ENCODE peak calls at places on chromosome X, in nine cellular contexts. H, C, K, V, R, X, B, P and L are unnamed samples.

GRCh38 chrX:16212436-16212835 is 45.2 kb downstream of the MAGEB17 start:
- DNase-seq in H (peak; percentile 34), C (no peak), K (no peak), V (peak; percentile 7), R (no peak), X (peak; percentile 27), B (no peak), P (no peak), L (peak; percentile 19)

GRCh38 chrX:150508461-150509367 is 59.7 kb upstream of the MTM1 start:
- DNase-seq in H (peak; percentile 10), C (no peak), K (peak; percentile 65), V (no peak), R (peak; percentile 43), X (no peak), B (no peak), P (no peak), L (peak; percentile 75)

GRCh38 chrX:37361596-37361995 is 12.4 kb downstream of the PRRG1 start:
- DNase-seq in H (peak; percentile 14), C (no peak), K (no peak), V (no peak), R (no peak), X (no peak), B (peak; percentile 23), P (no peak), L (no peak)

GRCh38 chrX:13550346-13550745 is 19.1 kb upstream of the EGFL6 start:
- DNase-seq in H (no peak), C (no peak), K (no peak), V (no peak), R (no peak), X (no peak), B (no peak), P (no peak), L (no peak)

GRCh38 chrX:44878780-44879179 is 5.8 kb downstream of the KDM6A start:
- DNase-seq in H (no peak), C (no peak), K (no peak), V (no peak), R (no peak), X (no peak), B (no peak), P (no peak), L (no peak)

GRCh38 chrX:41906515-41907165 is 16.7 kb downstream of the CASK start:
- DNase-seq in H (no peak), C (no peak), K (no peak), V (peak; percentile 52), R (no peak), X (no peak), B (peak; percentile 56), P (no peak), L (no peak)

GRCh38 chrX:48278958-48279357 is 23.8 kb downstream of the SSX1 start:
- DNase-seq in H (no peak), C (no peak), K (no peak), V (peak; percentile 4), R (peak; percentile 11), X (peak; percentile 34), B (no peak), P (no peak), L (no peak)

GRCh38 chrX:28188526-28188925 is 207.3 kb upstream of the DCAF8L1 start:
- DNase-seq in H (no peak), C (no peak), K (no peak), V (peak; percentile 4), R (no peak), X (no peak), B (peak; percentile 31), P (no peak), L (no peak)

GRCh38 chrX:36908801-36909403 is 99.3 kb upstream of the FAM47C start:
- DNase-seq in H (peak; percentile 29), C (no peak), K (no peak), V (peak; percentile 4), R (no peak), X (no peak), B (peak; percentile 2), P (no peak), L (no peak)

GRCh38 chrX:71215335-71215912 is 7.6 kb upstream of the GJB1 start:
- DNase-seq in H (no peak), C (no peak), K (peak; percentile 40), V (no peak), R (no peak), X (no peak), B (no peak), P (no peak), L (peak; percentile 52)

GRCh38 chrX:12360389-12360788 is 222.1 kb downstream of the FRMPD4 start:
- DNase-seq in H (peak; percentile 86), C (no peak), K (no peak), V (no peak), R (no peak), X (no peak), B (peak; percentile 71), P (no peak), L (no peak)

GRCh38 chrX:82649645-82650044 is 858.4 kb upstream of the POU3F4 start:
- DNase-seq in H (no peak), C (no peak), K (no peak), V (no peak), R (no peak), X (no peak), B (no peak), P (no peak), L (no peak)

DNA sequence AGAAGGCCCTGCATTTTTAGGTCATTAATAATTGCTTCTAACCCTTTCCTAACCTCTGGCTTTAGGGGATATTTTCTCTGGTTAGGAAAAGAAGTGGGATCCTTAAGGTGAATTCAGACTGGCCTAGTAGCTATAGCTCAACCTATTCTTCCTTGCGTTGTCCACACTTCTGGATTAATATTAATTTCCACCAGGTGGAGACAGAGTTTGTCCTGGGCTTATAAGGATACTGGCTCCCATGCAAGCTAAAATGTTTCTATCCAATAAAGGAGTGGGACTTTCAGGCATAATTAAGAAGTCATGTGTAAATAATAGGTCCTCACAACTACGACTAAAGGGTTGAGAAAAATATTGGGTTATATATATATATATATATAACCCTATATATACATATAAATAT is 860.0 kb upstream of the POU3F4 start:
- DNase-seq in H (no peak), C (no peak), K (no peak), V (no peak), R (no peak), X (no peak), B (no peak), P (no peak), L (no peak)
- TF ChIP-seq CTCF in H (no peak), C (no peak), K (no peak), V (peak; percentile 6), R (no peak), X (no peak), B (no peak), P (no peak), L (no peak)

DNA sequence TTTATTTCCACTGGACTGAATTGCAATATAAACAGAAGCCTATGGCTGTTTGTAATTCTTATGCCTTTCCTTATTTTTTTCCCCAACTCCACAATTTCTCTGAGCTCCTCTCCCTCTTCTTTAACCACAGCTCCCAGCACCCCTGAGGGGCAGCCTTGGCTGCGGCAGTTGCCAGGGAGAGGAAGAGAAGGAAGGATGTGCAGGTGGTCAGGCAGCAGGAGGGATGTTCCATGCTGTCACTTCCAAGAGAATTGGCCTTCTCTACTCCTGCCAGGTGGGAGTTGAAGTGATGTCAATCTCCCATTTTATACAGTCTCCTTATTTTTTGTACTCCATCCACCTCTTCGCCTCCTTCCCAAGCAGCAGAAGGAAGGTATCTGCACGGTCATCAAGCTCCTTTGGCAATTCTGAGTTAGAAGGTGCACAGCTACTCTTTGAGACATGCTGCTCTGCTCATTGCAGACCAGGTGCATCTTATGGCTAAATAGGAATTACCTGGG is 343.3 kb upstream of the RPS6KA3 start:
- DNase-seq in H (no peak), C (no peak), K (no peak), V (no peak), R (no peak), X (no peak), B (no peak), P (no peak), L (no peak)
- H3K36me3 ChIP-seq in H (no peaks in the 10 kb centered on the region), C (no peaks in the 10 kb centered on the region), K (no peaks in the 10 kb centered on the region), V (no peaks in the 10 kb centered on the region), R (no peaks in the 10 kb centered on the region), X (no peaks in the 10 kb centered on the region), B (no peaks in the 10 kb centered on the region), P (no peaks in the 10 kb centered on the region), L (no peaks in the 10 kb centered on the region)

GRCh38 chrX:110402091-110402854 is 43.6 kb downstream of the RTL9 start:
- DNase-seq in H (peak; percentile 74), C (no peak), K (no peak), V (no peak), R (peak; percentile 46), X (peak; percentile 66), B (peak; percentile 65), P (no peak), L (no peak)

GRCh38 chrX:110399497-110399896 is 40.8 kb downstream of the RTL9 start:
- DNase-seq in H (no peak), C (no peak), K (no peak), V (no peak), R (no peak), X (no peak), B (no peak), P (no peak), L (no peak)

GRCh38 chrX:110403436-110403835 is 44.8 kb downstream of the RTL9 start:
- DNase-seq in H (no peak), C (no peak), K (no peak), V (no peak), R (no peak), X (no peak), B (peak; percentile 65), P (no peak), L (no peak)

GRCh38 chrX:110402855-110403230 is 44.2 kb downstream of the RTL9 start:
- DNase-seq in H (no peak), C (no peak), K (no peak), V (no peak), R (no peak), X (no peak), B (no peak), P (no peak), L (no peak)

GRCh38 chrX:110401142-110401541 is 42.5 kb downstream of the RTL9 start:
- DNase-seq in H (no peak), C (no peak), K (no peak), V (no peak), R (no peak), X (no peak), B (no peak), P (no peak), L (no peak)
- TF ChIP-seq CTCF in H (no peak), C (no peak), K (no peak), V (no peak), R (no peak), X (peak; percentile 7), B (no peak), P (peak; percentile 28), L (no peak)

GRCh38 chrX:136212557-136213111 is 38.6 kb downstream of the MAP7D3 start:
- DNase-seq in H (no peak), C (no peak), K (no peak), V (no peak), R (no peak), X (no peak), B (no peak), P (no peak), L (no peak)

GRCh38 chrX:136211766-136212556 is 39.2 kb downstream of the MAP7D3 start:
- DNase-seq in H (no peak), C (no peak), K (no peak), V (no peak), R (peak; percentile 28), X (no peak), B (no peak), P (no peak), L (no peak)

GRCh38 chrX:136215559-136215958 is 35.6 kb downstream of the MAP7D3 start:
- DNase-seq in H (peak; percentile 34), C (no peak), K (no peak), V (no peak), R (no peak), X (no peak), B (peak; percentile 59), P (no peak), L (no peak)

GRCh38 chrX:136210806-136211205 is 40.4 kb downstream of the MAP7D3 start:
- DNase-seq in H (no peak), C (no peak), K (no peak), V (no peak), R (peak; percentile 49), X (no peak), B (no peak), P (no peak), L (no peak)

GRCh38 chrX:136214551-136214950 is 36.6 kb downstream of the MAP7D3 start:
- DNase-seq in H (peak; percentile 75), C (no peak), K (no peak), V (no peak), R (no peak), X (no peak), B (peak; percentile 83), P (no peak), L (no peak)
- H3K36me3 ChIP-seq in H (peaks cover 10% of the 10 kb centered on the region), C (no peaks in the 10 kb centered on the region), K (peaks cover 24% of the 10 kb centered on the region), V (no peaks in the 10 kb centered on the region), R (no peaks in the 10 kb centered on the region), X (no peaks in the 10 kb centered on the region), B (peaks cover 12% of the 10 kb centered on the region), P (peaks cover 2% of the 10 kb centered on the region), L (no peaks in the 10 kb centered on the region)